ENCODE peak calls at places on chromosome 13, in eight cellular contexts. Z is endothelial cell of umbilical vein, U is GM12878, X is breast epithelium, Y is suprapubic skin, V is K562, N is upper lobe of left lung, S is GM23338. C is an unnamed sample. For H3K4me1, the result is how much of the 10 kb centered on the place peaks cover.

GRCh38 chr13:39056018-39056417 is 17.8 kb downstream of the NHLRC3 start:
- DNase-seq in Z (no peak), U (no peak), X (no peak), Y (no peak), V (no peak), N (no peak), S (no peak), C (no peak)

GRCh38 chr13:83414393-83414792 is 467.9 kb downstream of the SLITRK1 start:
- DNase-seq in Z (no peak), U (no peak), X (no peak), Y (no peak), V (no peak), N (no peak), S (no peak), C (no peak)

GRCh38 chr13:113783966-113784644 is 25.1 kb downstream of the TMEM255B start:
- DNase-seq in Z (no peak), U (no peak), X (no peak), Y (no peak), V (no peak), N (no peak), S (no peak), C (no peak)

GRCh38 chr13:74464656-74465055 is 330.5 kb upstream of the KLF12 start:
- DNase-seq in Z (no peak), U (no peak), X (no peak), Y (no peak), V (no peak), N (no peak), S (no peak), C (no peak)

GRCh38 chr13:60671386-60671785 is 274.4 kb downstream of the TDRD3 start:
- DNase-seq in Z (no peak), U (no peak), X (no peak), Y (no peak), V (no peak), N (no peak), S (no peak), C (no peak)

GRCh38 chr13:45367358-45367757 is 26.4 kb upstream of the TPT1 start:
- DNase-seq in Z (peak), U (peak), X (no peak), Y (peak), V (peak), N (peak), S (peak), C (peak)

GRCh38 chr13:43196750-43197149 is 173.4 kb downstream of the DNAJC15 start:
- DNase-seq in Z (no peak), U (no peak), X (no peak), Y (no peak), V (no peak), N (no peak), S (no peak), C (no peak)

GRCh38 chr13:38398810-38399493 is 49.3 kb downstream of the UFM1 start:
- DNase-seq in Z (no peak), U (no peak), X (no peak), Y (no peak), V (no peak), N (no peak), S (no peak), C (no peak)

GRCh38 chr13:105334211-105334610 is 1201.3 kb downstream of the EFNB2 start:
- DNase-seq in Z (peak), U (no peak), X (no peak), Y (no peak), V (no peak), N (no peak), S (no peak), C (no peak)

GRCh38 chr13:97189943-97190342 is 32.2 kb upstream of the MBNL2 start:
- DNase-seq in Z (no peak), U (no peak), X (no peak), Y (no peak), V (no peak), N (no peak), S (no peak), C (no peak)

GRCh38 chr13:112938680-112939079 is 30.3 kb upstream of the MCF2L start:
- DNase-seq in Z (no peak), U (no peak), X (no peak), Y (no peak), V (no peak), N (peak), S (no peak), C (no peak)

GRCh38 chr13:40271931-40272775 is 394.3 kb downstream of the FOXO1 start:
- DNase-seq in Z (peak), U (no peak), X (peak), Y (peak), V (no peak), N (no peak), S (no peak), C (peak)

GRCh38 chr13:39877134-39877533 is 221.7 kb downstream of the COG6 start:
- DNase-seq in Z (peak), U (no peak), X (no peak), Y (no peak), V (no peak), N (no peak), S (no peak), C (no peak)

GRCh38 chr13:105031306-105031705 is 1504.2 kb downstream of the EFNB2 start:
- DNase-seq in Z (no peak), U (no peak), X (no peak), Y (no peak), V (no peak), N (no peak), S (no peak), C (no peak)

GRCh38 chr13:20116213-20116612 is 44.6 kb downstream of the GJA3 start:
- DNase-seq in Z (no peak), U (no peak), X (no peak), Y (no peak), V (no peak), N (no peak), S (peak), C (no peak)

GRCh38 chr13:40992678-40993077 is 26.4 kb downstream of the ELF1 start:
- DNase-seq in Z (peak), U (no peak), X (no peak), Y (no peak), V (no peak), N (no peak), S (no peak), C (no peak)

GRCh38 chr13:95834134-95834765 is 157.3 kb downstream of the DNAJC3 start:
- DNase-seq in Z (peak), U (peak), X (no peak), Y (peak), V (peak), N (peak), S (peak), C (peak)

GRCh38 chr13:59906413-59907027 is 257.2 kb downstream of the DIAPH3 start:
- DNase-seq in Z (peak), U (no peak), X (no peak), Y (no peak), V (no peak), N (no peak), S (peak), C (no peak)

GRCh38 chr13:49865174-49865573 is 71.0 kb downstream of the SPRYD7 start:
- DNase-seq in Z (no peak), U (no peak), X (no peak), Y (no peak), V (no peak), N (no peak), S (no peak), C (no peak)

GRCh38 chr13:35211949-35212348 is 264.5 kb downstream of the MAB21L1 start:
- DNase-seq in Z (no peak), U (no peak), X (no peak), Y (no peak), V (no peak), N (no peak), S (no peak), C (no peak)

GRCh38 chr13:33228645-33229445 is 56.7 kb downstream of the STARD13 start:
- DNase-seq in Z (peak), U (no peak), X (no peak), Y (no peak), V (peak), N (no peak), S (peak), C (no peak)

GRCh38 chr13:95087746-95088305 is 213.4 kb downstream of the ABCC4 start:
- DNase-seq in Z (peak), U (no peak), X (no peak), Y (no peak), V (no peak), N (no peak), S (no peak), C (no peak)

GRCh38 chr13:21884965-21885567 is 214.2 kb downstream of the FGF9 start:
- DNase-seq in Z (no peak), U (no peak), X (no peak), Y (no peak), V (no peak), N (no peak), S (no peak), C (no peak)

GRCh38 chr13:93270769-93271753 is 44.5 kb downstream of the GPC6 start:
- DNase-seq in Z (no peak), U (no peak), X (no peak), Y (no peak), V (no peak), N (no peak), S (no peak), C (no peak)

GRCh38 chr13:33545492-33545891 is 259.9 kb upstream of the STARD13 start:
- DNase-seq in Z (no peak), U (no peak), X (no peak), Y (no peak), V (no peak), N (no peak), S (peak), C (no peak)

GRCh38 chr13:41017153-41017552 is 2.0 kb downstream of the ELF1 start:
- DNase-seq in Z (peak), U (no peak), X (no peak), Y (no peak), V (no peak), N (peak), S (no peak), C (peak)

GRCh38 chr13:29292045-29292444 is 303.4 kb downstream of the SLC7A1 start:
- DNase-seq in Z (no peak), U (no peak), X (no peak), Y (no peak), V (no peak), N (no peak), S (no peak), C (no peak)

GRCh38 chr13:34867590-34867989 is 74.5 kb upstream of the NBEA start:
- DNase-seq in Z (no peak), U (peak), X (no peak), Y (no peak), V (no peak), N (no peak), S (no peak), C (no peak)

GRCh38 chr13:87680298-87680697 is 9.1 kb downstream of the SLITRK5 start:
- DNase-seq in Z (no peak), U (no peak), X (no peak), Y (no peak), V (no peak), N (no peak), S (no peak), C (peak)

GRCh38 chr13:34682406-34682805 is 259.7 kb upstream of the NBEA start:
- DNase-seq in Z (no peak), U (no peak), X (no peak), Y (no peak), V (no peak), N (no peak), S (no peak), C (no peak)

GRCh38 chr13:92317066-92317465 is 909.5 kb upstream of the GPC6 start:
- DNase-seq in Z (no peak), U (no peak), X (no peak), Y (no peak), V (no peak), N (no peak), S (no peak), C (no peak)

GRCh38 chr13:25249001-25249543 is 38.2 kb downstream of the MTMR6 start:
- DNase-seq in Z (no peak), U (peak), X (no peak), Y (no peak), V (no peak), N (no peak), S (peak), C (no peak)

GRCh38 chr13:71358218-71358617 is 508.8 kb downstream of the DACH1 start:
- DNase-seq in Z (peak), U (no peak), X (no peak), Y (no peak), V (no peak), N (no peak), S (no peak), C (no peak)

GRCh38 chr13:112756081-112756480 is 66.2 kb downstream of the ATP11A start:
- DNase-seq in Z (no peak), U (no peak), X (no peak), Y (no peak), V (no peak), N (no peak), S (no peak), C (no peak)

GRCh38 chr13:39656325-39656677 is 839 bp downstream of the COG6 start:
- DNase-seq in Z (no peak), U (no peak), X (no peak), Y (no peak), V (no peak), N (no peak), S (peak), C (no peak)

GRCh38 chr13:79353698-79354097 is 52.4 kb downstream of the RBM26 start:
- DNase-seq in Z (peak), U (no peak), X (no peak), Y (no peak), V (no peak), N (no peak), S (no peak), C (no peak)

GRCh38 chr13:111265701-111266035 is 54.8 kb upstream of the TEX29 start:
- DNase-seq in Z (no peak), U (no peak), X (no peak), Y (no peak), V (no peak), N (no peak), S (no peak), C (no peak)
- TF ChIP-seq POLR2AphosphoS5 in Z (no peak), U (no peak), X (no peak), Y (no peak), V (no peak), N (no peak), S (no peak), C (no peak)

GRCh38 chr13:51957377-51958216 is 53.7 kb downstream of the ATP7B start:
- DNase-seq in Z (no peak), U (peak), X (no peak), Y (no peak), V (peak), N (no peak), S (no peak), C (no peak)
- H3K4me1 ChIP-seq in Z (under half), U (under half), X (under half), Y (under half), V (half or more), N (under half), S (under half), C (under half)

GRCh38 chr13:48403151-48403631 is 9.7 kb downstream of the LPAR6 start:
- DNase-seq in Z (no peak), U (peak), X (no peak), Y (no peak), V (no peak), N (no peak), S (no peak), C (no peak)
- TF ChIP-seq POLR2AphosphoS5 in Z (no peak), U (no peak), X (peak), Y (no peak), V (no peak), N (no peak), S (no peak), C (peak)

DNA sequence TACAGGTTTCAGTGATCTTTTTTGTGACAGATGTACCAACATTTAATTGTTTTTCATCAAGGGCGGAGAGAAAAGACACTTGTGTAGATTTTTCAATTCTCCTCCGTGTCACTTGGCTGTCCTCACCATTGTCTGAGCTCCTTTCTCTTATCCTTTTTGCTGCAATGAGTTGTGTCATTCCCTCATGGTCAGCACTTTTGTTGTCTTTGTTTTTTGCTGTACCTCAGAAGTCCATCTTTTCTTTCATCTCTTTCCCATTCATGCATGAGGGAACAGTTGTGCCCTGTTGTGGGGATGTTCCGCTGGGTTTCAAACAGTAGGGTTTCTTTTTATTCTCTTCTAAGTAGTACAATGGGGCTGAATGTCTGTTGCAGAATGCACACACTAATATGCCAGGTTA is 222.6 kb downstream of the TM9SF2 start:
- DNase-seq in Z (no peak), U (no peak), X (no peak), Y (no peak), V (no peak), N (no peak), S (no peak), C (no peak)
- H3K4me1 ChIP-seq in Z (under half), U (under half), X (under half), Y (under half), V (under half), N (under half), S (half or more), C (under half)